ENCODE peak calls at places on chromosomes 7 and 10, in eight cellular contexts. V, X, O, L, N, Y, G and C are unnamed samples.

GRCh38 chr7:36284470-36284869 is 105.2 kb upstream of the ANLN start:
- DNase-seq in V (no peak), X (no peak), O (peak), L (no peak), N (no peak), Y (no peak), G (no peak), C (no peak)

GRCh38 chr10:184911-185310 is 49.7 kb downstream of the ZMYND11 start:
- DNase-seq in V (no peak), X (no peak), O (no peak), L (peak), N (no peak), Y (no peak), G (peak), C (no peak)

GRCh38 chr10:13560597-13560996 is 26.2 kb upstream of the PRPF18 start:
- DNase-seq in V (no peak), X (no peak), O (no peak), L (peak), N (no peak), Y (peak), G (peak), C (no peak)

GRCh38 chr7:104928721-104929400 is 85.1 kb upstream of the KMT2E start:
- DNase-seq in V (peak), X (no peak), O (no peak), L (no peak), N (no peak), Y (no peak), G (no peak), C (no peak)

GRCh38 chr10:112528235-112528634 is 81.2 kb downstream of the VTI1A start:
- DNase-seq in V (no peak), X (no peak), O (no peak), L (no peak), N (no peak), Y (no peak), G (no peak), C (no peak)

GRCh38 chr7:75756340-75757297 is 15.4 kb downstream of the CCL26 start:
- DNase-seq in V (no peak), X (peak), O (peak), L (no peak), N (no peak), Y (peak), G (no peak), C (no peak)

GRCh38 chr10:129965940-129966339 is 1.9 kb upstream of the EBF3 start:
- DNase-seq in V (no peak), X (no peak), O (peak), L (no peak), N (no peak), Y (no peak), G (no peak), C (no peak)

GRCh38 chr10:29253096-29254029 is 35.5 kb upstream of the LYZL1 start:
- DNase-seq in V (no peak), X (no peak), O (no peak), L (no peak), N (no peak), Y (no peak), G (no peak), C (no peak)

GRCh38 chr10:117420768-117421167 is 45.5 kb upstream of the PDZD8 start:
- DNase-seq in V (peak), X (no peak), O (no peak), L (no peak), N (no peak), Y (no peak), G (no peak), C (no peak)

GRCh38 chr10:25614652-25615051 is 319.4 kb upstream of the MYO3A start:
- DNase-seq in V (no peak), X (no peak), O (no peak), L (no peak), N (no peak), Y (no peak), G (no peak), C (no peak)

GRCh38 chr10:61859786-61860185 is 41.7 kb upstream of the ARID5B start:
- DNase-seq in V (no peak), X (no peak), O (no peak), L (no peak), N (no peak), Y (no peak), G (no peak), C (no peak)

GRCh38 chr10:21991785-21992184 is 11.7 kb downstream of the DNAJC1 start:
- DNase-seq in V (no peak), X (no peak), O (no peak), L (no peak), N (no peak), Y (no peak), G (no peak), C (no peak)

GRCh38 chr7:84701524-84702306 is 485.1 kb downstream of the SEMA3D start:
- DNase-seq in V (no peak), X (no peak), O (peak), L (peak), N (peak), Y (peak), G (peak), C (peak)

GRCh38 chr7:1954366-1955004 is 278.3 kb downstream of the MAD1L1 start:
- DNase-seq in V (no peak), X (no peak), O (no peak), L (no peak), N (no peak), Y (no peak), G (no peak), C (no peak)

GRCh38 chr10:59322131-59322530 is 40.2 kb downstream of the FAM13C start:
- DNase-seq in V (no peak), X (no peak), O (no peak), L (no peak), N (no peak), Y (no peak), G (no peak), C (no peak)

GRCh38 chr7:8436965-8437364 is 3.6 kb downstream of the NXPH1 start:
- DNase-seq in V (no peak), X (peak), O (peak), L (no peak), N (no peak), Y (no peak), G (peak), C (no peak)

GRCh38 chr7:91468231-91468630 is 204.0 kb downstream of the FZD1 start:
- DNase-seq in V (no peak), X (no peak), O (no peak), L (no peak), N (no peak), Y (no peak), G (no peak), C (no peak)

GRCh38 chr10:60155945-60156683 is 233.6 kb downstream of the ANK3 start:
- DNase-seq in V (no peak), X (no peak), O (no peak), L (no peak), N (no peak), Y (no peak), G (no peak), C (no peak)

GRCh38 chr7:27118580-27118979 is 12.0 kb downstream of the HOXA4 start:
- DNase-seq in V (peak), X (no peak), O (no peak), L (no peak), N (no peak), Y (no peak), G (peak), C (no peak)

GRCh38 chr7:44106311-44107065 is 2.3 kb downstream of the AEBP1 start:
- DNase-seq in V (no peak), X (no peak), O (no peak), L (no peak), N (no peak), Y (no peak), G (no peak), C (no peak)

GRCh38 chr10:634256-634655 is 55.2 kb downstream of the DIP2C start:
- DNase-seq in V (no peak), X (no peak), O (no peak), L (no peak), N (no peak), Y (no peak), G (no peak), C (no peak)

GRCh38 chr10:63671317-63671937 is 150.2 kb downstream of the REEP3 start:
- DNase-seq in V (no peak), X (no peak), O (no peak), L (no peak), N (no peak), Y (no peak), G (no peak), C (peak)

GRCh38 chr10:117163061-117163953 is 25.2 kb upstream of the VAX1 start:
- DNase-seq in V (no peak), X (no peak), O (peak), L (no peak), N (no peak), Y (no peak), G (no peak), C (no peak)

GRCh38 chr10:126997801-126998590 is 92.8 kb downstream of the DOCK1 start:
- DNase-seq in V (no peak), X (no peak), O (no peak), L (no peak), N (no peak), Y (no peak), G (no peak), C (no peak)

GRCh38 chr10:31139497-31139896 is 107.8 kb upstream of the ZNF438 start:
- DNase-seq in V (no peak), X (no peak), O (no peak), L (no peak), N (no peak), Y (no peak), G (no peak), C (no peak)

GRCh38 chr10:112587709-112588108 is 140.7 kb downstream of the VTI1A start:
- DNase-seq in V (no peak), X (no peak), O (no peak), L (no peak), N (no peak), Y (no peak), G (no peak), C (no peak)

GRCh38 chr10:43998021-43998809 is 349.5 kb upstream of the ZNF32 start:
- DNase-seq in V (no peak), X (no peak), O (no peak), L (no peak), N (no peak), Y (no peak), G (no peak), C (no peak)

GRCh38 chr7:79709574-79710409 is 256.3 kb upstream of the MAGI2 start:
- DNase-seq in V (no peak), X (no peak), O (no peak), L (no peak), N (peak), Y (peak), G (peak), C (no peak)

GRCh38 chr7:36732806-36733205 is 8.5 kb upstream of the AOAH start:
- DNase-seq in V (no peak), X (no peak), O (no peak), L (no peak), N (no peak), Y (no peak), G (no peak), C (no peak)

GRCh38 chr7:1523838-1524237 is 6.7 kb upstream of the MAFK start:
- DNase-seq in V (no peak), X (no peak), O (no peak), L (no peak), N (no peak), Y (no peak), G (no peak), C (no peak)

GRCh38 chr7:35424869-35425495 is 171.1 kb upstream of the TBX20 start:
- DNase-seq in V (no peak), X (peak), O (peak), L (peak), N (peak), Y (peak), G (peak), C (no peak)

GRCh38 chr10:70492786-70493659 is 14.5 kb downstream of the PALD1 start:
- DNase-seq in V (no peak), X (no peak), O (no peak), L (no peak), N (no peak), Y (no peak), G (peak), C (no peak)

GRCh38 chr10:72692897-72693598 is 1.1 kb downstream of the MCU start:
- DNase-seq in V (no peak), X (no peak), O (peak), L (no peak), N (no peak), Y (no peak), G (peak), C (no peak)

GRCh38 chr10:95693331-95693667 is 428 bp downstream of the TCTN3 start:
- DNase-seq in V (no peak), X (no peak), O (peak), L (no peak), N (no peak), Y (no peak), G (no peak), C (no peak)

GRCh38 chr10:114045071-114045737 is 1.5 kb downstream of the ADRB1 start:
- DNase-seq in V (peak), X (peak), O (peak), L (no peak), N (no peak), Y (no peak), G (no peak), C (no peak)
- H3K4me3 ChIP-seq in V (no peak), X (no peak), O (peak), L (no peak), N (peak), Y (peak), G (peak), C (peak)

GRCh38 chr7:97381815-97382214 is 264.3 kb downstream of the SDHAF3 start:
- DNase-seq in V (no peak), X (no peak), O (no peak), L (no peak), N (no peak), Y (no peak), G (no peak), C (no peak)
- TF ChIP-seq CTCF in V (no peak), X (no peak), O (no peak), L (no peak), N (peak), Y (no peak), G (no peak), C (no peak)

GRCh38 chr7:18889436-18889835 is 228.0 kb downstream of the TWIST1 start:
- DNase-seq in V (no peak), X (no peak), O (no peak), L (no peak), N (no peak), Y (no peak), G (no peak), C (no peak)

GRCh38 chr7:18893156-18893555 is 224.3 kb downstream of the TWIST1 start:
- DNase-seq in V (no peak), X (no peak), O (no peak), L (no peak), N (no peak), Y (no peak), G (no peak), C (no peak)

GRCh38 chr7:18894155-18894554 is 223.3 kb downstream of the TWIST1 start:
- DNase-seq in V (no peak), X (no peak), O (no peak), L (no peak), N (no peak), Y (no peak), G (no peak), C (no peak)

GRCh38 chr7:18890134-18890533 is 227.3 kb downstream of the TWIST1 start:
- DNase-seq in V (no peak), X (no peak), O (no peak), L (no peak), N (no peak), Y (peak), G (peak), C (peak)

GRCh38 chr7:18890885-18891621 is 226.4 kb downstream of the TWIST1 start:
- DNase-seq in V (no peak), X (no peak), O (no peak), L (no peak), N (no peak), Y (no peak), G (no peak), C (no peak)
- H3K4me3 ChIP-seq in V (no peak), X (no peak), O (no peak), L (no peak), N (no peak), Y (no peak), G (no peak), C (no peak)

DNA sequence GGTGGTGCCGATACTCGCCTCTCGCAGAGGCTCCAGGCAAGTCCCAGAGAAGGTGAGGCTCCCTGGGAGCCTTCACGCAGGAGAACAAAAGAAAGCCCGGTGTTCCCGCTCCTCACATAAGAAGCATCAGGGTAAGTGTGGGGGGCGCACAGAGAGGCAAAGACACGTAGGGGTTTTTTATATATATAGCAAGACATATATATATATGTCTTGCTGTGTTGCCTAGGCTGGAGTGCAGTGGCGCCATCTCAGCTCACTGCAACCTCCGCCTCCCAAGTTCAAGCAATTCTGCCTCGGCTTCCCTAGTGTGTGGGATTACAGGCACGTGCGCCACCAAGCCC is 61.3 kb downstream of the PDIA4 start:
- DNase-seq in V (no peak), X (no peak), O (no peak), L (no peak), N (no peak), Y (no peak), G (no peak), C (no peak)
- TF ChIP-seq CTCF in V (no peak), X (no peak), O (no peak), L (no peak), N (no peak), Y (no peak), G (no peak), C (no peak)

GRCh38 chr7:130922206-130923112 is 188.5 kb upstream of the KLF14 start:
- DNase-seq in V (no peak), X (no peak), O (no peak), L (no peak), N (no peak), Y (no peak), G (no peak), C (no peak)
- H3K4me3 ChIP-seq in V (no peak), X (no peak), O (no peak), L (no peak), N (peak), Y (no peak), G (no peak), C (no peak)

GRCh38 chr10:118835682-118836326 is 81.0 kb upstream of the CACUL1 start:
- DNase-seq in V (no peak), X (peak), O (no peak), L (peak), N (no peak), Y (no peak), G (peak), C (no peak)
- TF ChIP-seq CTCF in V (no peak), X (peak), O (no peak), L (peak), N (no peak), Y (no peak), G (peak), C (no peak)

GRCh38 chr10:103111918-103112877 is 80.9 kb downstream of the NT5C2 start:
- DNase-seq in V (no peak), X (no peak), O (no peak), L (no peak), N (no peak), Y (no peak), G (no peak), C (no peak)

GRCh38 chr10:103106556-103106955 is 86.5 kb downstream of the NT5C2 start:
- DNase-seq in V (no peak), X (no peak), O (no peak), L (no peak), N (no peak), Y (no peak), G (no peak), C (no peak)

GRCh38 chr10:103114876-103115275 is 78.2 kb downstream of the NT5C2 start:
- DNase-seq in V (no peak), X (no peak), O (no peak), L (no peak), N (no peak), Y (no peak), G (peak), C (no peak)

GRCh38 chr10:103111031-103111917 is 81.8 kb downstream of the NT5C2 start:
- DNase-seq in V (no peak), X (no peak), O (peak), L (no peak), N (no peak), Y (no peak), G (peak), C (no peak)

DNA sequence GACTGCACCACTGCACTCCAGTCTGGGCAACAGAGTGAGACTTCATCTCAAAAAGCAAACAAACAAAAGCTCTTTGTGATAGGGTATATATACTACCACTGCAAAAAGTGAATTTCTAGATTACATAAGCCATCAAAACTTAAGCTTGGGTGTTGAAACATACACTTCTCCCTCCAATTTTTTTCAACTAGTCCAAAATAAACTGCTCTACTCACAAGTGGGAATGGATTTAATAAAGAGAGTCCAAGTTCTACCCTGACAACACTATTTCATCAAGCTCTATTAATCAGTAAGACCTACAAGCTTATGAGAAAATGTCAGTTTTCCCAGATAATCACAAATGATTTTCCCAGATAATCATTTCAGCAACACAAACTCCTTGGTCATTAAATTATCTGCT is 82.7 kb downstream of the NT5C2 start:
- DNase-seq in V (no peak), X (no peak), O (no peak), L (no peak), N (no peak), Y (no peak), G (no peak), C (no peak)
- H3K4me3 ChIP-seq in V (no peak), X (no peak), O (no peak), L (no peak), N (no peak), Y (no peak), G (no peak), C (no peak)

DNA sequence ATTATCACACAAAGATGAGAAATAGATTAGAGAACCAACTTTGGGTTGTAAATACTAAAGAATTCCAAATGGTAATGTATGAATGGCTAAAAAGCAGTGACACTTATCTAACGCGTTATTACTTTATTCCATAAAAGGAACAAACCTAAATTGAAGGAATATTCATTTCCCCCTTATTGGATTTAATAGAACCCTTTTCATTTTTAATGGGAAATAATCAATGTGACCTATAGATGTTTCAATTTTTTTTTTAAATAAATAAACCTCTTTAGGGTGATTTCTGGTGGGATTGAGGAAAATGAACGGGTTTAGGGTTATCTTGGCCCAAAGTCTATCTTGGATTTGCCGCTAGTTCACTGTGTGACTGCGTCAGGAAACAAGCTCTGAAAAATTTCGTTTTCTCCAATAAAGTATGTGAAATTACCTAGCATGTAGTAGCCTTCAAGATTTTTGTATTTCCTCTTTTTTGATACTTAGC is 1.9 kb upstream of the ACBD5 start:
- DNase-seq in V (no peak), X (no peak), O (no peak), L (no peak), N (no peak), Y (no peak), G (no peak), C (no peak)
- TF ChIP-seq CTCF in V (no peak), X (no peak), O (no peak), L (no peak), N (no peak), Y (no peak), G (no peak), C (no peak)